ENCODE peak calls at places on chromosomes 2 and 18, in four cellular contexts. R is retinal pigment epithelial cell, N is colonic mucosa, J is tibial artery. X is an unnamed sample.

GRCh38 chr2:158573739-158574138 is 117.0 kb downstream of the PKP4 start:
- DNase-seq in R (no peak), N (no peak), J (no peak), X (no peak)

GRCh38 chr2:36951574-36951973 is 14.8 kb downstream of the STRN start:
- DNase-seq in N (no peak), R (no peak), J (no peak), X (no peak)

GRCh38 chr2:4992226-4992625 is 700.0 kb upstream of the SOX11 start:
- DNase-seq in J (no peak), N (no peak), R (no peak), X (no peak)

GRCh38 chr18:79620586-79621165 is 58.9 kb upstream of the CTDP1 start:
- DNase-seq in N (no peak), R (no peak), J (no peak), X (no peak)

GRCh38 chr2:102418421-102418961 is 4.5 kb upstream of the IL18RAP start:
- DNase-seq in J (no peak), N (no peak), R (no peak), X (no peak)

GRCh38 chr2:111171337-111171930 is 50.7 kb downstream of the BCL2L11 start:
- DNase-seq in N (no peak), J (no peak), R (no peak), X (no peak)

GRCh38 chr2:239343460-239343859 is 57.4 kb downstream of the HDAC4 start:
- DNase-seq in R (no peak), J (no peak), N (peak), X (no peak)

GRCh38 chr2:2455151-2455550 is 124.1 kb upstream of the MYT1L start:
- DNase-seq in N (no peak), J (no peak), R (no peak), X (no peak)

GRCh38 chr2:170006592-170007327 is 171.2 kb upstream of the MYO3B start:
- DNase-seq in N (no peak), R (no peak), J (no peak), X (no peak)

GRCh38 chr2:218216674-218217365 is at the start of gene ARPC2:
- DNase-seq in J (peak), R (peak), N (peak), X (peak)

GRCh38 chr2:25587361-25587760 is 86.0 kb downstream of the DTNB start:
- DNase-seq in R (no peak), J (no peak), N (no peak), X (no peak)

GRCh38 chr18:63233334-63233733 is 86.2 kb downstream of the BCL2 start:
- DNase-seq in R (no peak), N (no peak), J (no peak), X (no peak)

GRCh38 chr2:204472375-204472774 is 72.9 kb upstream of the PARD3B start:
- DNase-seq in R (no peak), J (no peak), N (no peak), X (no peak)

GRCh38 chr2:171522804-171523338 is 597 bp downstream of the CYBRD1 start:
- DNase-seq in R (no peak), N (peak), J (no peak), X (peak)

GRCh38 chr2:197165020-197165419 is 145.6 kb downstream of the ANKRD44 start:
- DNase-seq in R (no peak), N (no peak), J (no peak), X (no peak)

GRCh38 chr2:144015655-144016245 is 504.2 kb downstream of the ZEB2 start:
- DNase-seq in J (no peak), N (no peak), R (no peak), X (no peak)

GRCh38 chr2:134897932-134898331 is 20.7 kb upstream of the CCNT2 start:
- DNase-seq in R (no peak), J (no peak), N (no peak), X (no peak)

GRCh38 chr2:23287250-23287704 is 97.7 kb upstream of the KLHL29 start:
- DNase-seq in J (no peak), N (no peak), R (peak), X (peak)

GRCh38 chr18:44564922-44565321 is 115.8 kb upstream of the SETBP1 start:
- DNase-seq in R (peak), J (no peak), N (no peak), X (no peak)

GRCh38 chr2:126753501-126754212 is 97.7 kb downstream of the GYPC start:
- DNase-seq in N (no peak), J (no peak), R (no peak), X (no peak)

GRCh38 chr2:10079931-10080535 is at the start of gene CYS1:
- DNase-seq in N (no peak), R (no peak), J (no peak), X (peak)

GRCh38 chr2:71554706-71555056 is 101.3 kb downstream of the DYSF start:
- DNase-seq in N (no peak), J (no peak), R (no peak), X (no peak)

GRCh38 chr2:170813611-170814550 is 2.8 kb upstream of the GAD1 start:
- DNase-seq in R (no peak), N (no peak), J (no peak), X (no peak)

GRCh38 chr2:161844845-161845244 is 220.6 kb downstream of the SLC4A10 start:
- DNase-seq in N (no peak), R (peak), J (no peak), X (no peak)

GRCh38 chr18:11654736-11655604 is 34.1 kb upstream of the GNAL start:
- DNase-seq in J (no peak), R (no peak), N (peak), X (peak)

GRCh38 chr2:184877909-184878308 is 279.6 kb downstream of the ZNF804A start:
- DNase-seq in J (no peak), R (no peak), N (no peak), X (no peak)

GRCh38 chr2:221501210-221501882 is 70.8 kb downstream of the EPHA4 start:
- DNase-seq in R (peak), J (no peak), N (no peak), X (no peak)